ENCODE peak calls at places on chromosomes 3 and 15, in ten cellular contexts. U is cardiac muscle cell, X is adrenal gland, W is GM12865, J is Karpas-422, Q is uterus, O is ovary, P is BJ, N is breast epithelium, E is stomach. H is an unnamed sample.

GRCh38 chr3:65558821-65559220 is 479.9 kb downstream of the MAGI1 start:
- DNase-seq in U (no peak), X (no peak), W (no peak), J (no peak), Q (no peak), O (no peak), P (no peak), N (no peak), E (no peak), H (no peak)

GRCh38 chr3:122679085-122679466 is 1.6 kb upstream of the PARP14 start:
- DNase-seq in U (peak), X (peak), W (peak), J (peak), Q (peak), O (peak), P (no peak), N (peak), E (peak), H (peak)

GRCh38 chr3:193767353-193768068 is 174.5 kb downstream of the OPA1 start:
- DNase-seq in U (no peak), X (no peak), W (no peak), J (no peak), Q (no peak), O (no peak), P (no peak), N (no peak), E (no peak), H (no peak)

GRCh38 chr15:83057660-83058376 is 9.2 kb downstream of the BTBD1 start:
- DNase-seq in U (peak), X (no peak), W (no peak), J (no peak), Q (no peak), O (peak), P (no peak), N (no peak), E (no peak), H (peak)

GRCh38 chr15:80502782-80503181 is 98.6 kb downstream of the ARNT2 start:
- DNase-seq in U (no peak), X (no peak), W (no peak), J (no peak), Q (no peak), O (peak), P (no peak), N (no peak), E (no peak), H (no peak)

GRCh38 chr3:194308635-194309213 is 42.4 kb downstream of the CPN2 start:
- DNase-seq in U (no peak), X (no peak), W (peak), J (no peak), Q (no peak), O (no peak), P (no peak), N (no peak), E (no peak), H (peak)

GRCh38 chr3:129602730-129603560 is 3.5 kb downstream of the PLXND1 start:
- DNase-seq in U (peak), X (peak), W (no peak), J (no peak), Q (peak), O (peak), P (peak), N (no peak), E (no peak), H (peak)

GRCh38 chr15:25846377-25846776 is 16.8 kb downstream of the ATP10A start:
- DNase-seq in U (no peak), X (no peak), W (no peak), J (no peak), Q (no peak), O (no peak), P (no peak), N (no peak), E (no peak), H (no peak)

GRCh38 chr15:83404143-83404542 is 43.0 kb upstream of the SH3GL3 start:
- DNase-seq in U (peak), X (no peak), W (no peak), J (no peak), Q (no peak), O (no peak), P (no peak), N (no peak), E (no peak), H (no peak)

GRCh38 chr3:181712190-181712504 is 422 bp downstream of the SOX2 start:
- DNase-seq in U (no peak), X (no peak), W (no peak), J (no peak), Q (no peak), O (no peak), P (no peak), N (no peak), E (no peak), H (no peak)

GRCh38 chr3:181711325-181712135 is at the start of gene SOX2:
- DNase-seq in U (peak), X (no peak), W (peak), J (peak), Q (no peak), O (no peak), P (no peak), N (no peak), E (peak), H (no peak)

GRCh38 chr3:181710581-181711255 is 1.0 kb upstream of the SOX2 start:
- DNase-seq in U (no peak), X (no peak), W (no peak), J (no peak), Q (no peak), O (no peak), P (no peak), N (no peak), E (no peak), H (no peak)

GRCh38 chr3:181707980-181708379 is 3.7 kb upstream of the SOX2 start:
- DNase-seq in U (no peak), X (no peak), W (no peak), J (no peak), Q (no peak), O (no peak), P (no peak), N (no peak), E (no peak), H (no peak)

GRCh38 chr3:181709537-181710279 is 2.0 kb upstream of the SOX2 start:
- DNase-seq in U (peak), X (peak), W (peak), J (peak), Q (peak), O (peak), P (no peak), N (no peak), E (peak), H (peak)
- H3K4me3 ChIP-seq in U (no peak), X (no peak), W (no peak), J (peak), Q (no peak), O (no peak), P (no peak), N (no peak), E (peak), H (no peak)

GRCh38 chr15:23370578-23370977 is 16.0 kb downstream of the GOLGA8S start:
- DNase-seq in U (no peak), X (no peak), W (no peak), J (no peak), Q (no peak), O (no peak), P (no peak), N (no peak), E (no peak), H (no peak)

GRCh38 chr15:23372284-23372683 is 17.7 kb downstream of the GOLGA8S start:
- DNase-seq in U (no peak), X (no peak), W (no peak), J (no peak), Q (no peak), O (no peak), P (no peak), N (no peak), E (no peak), H (no peak)
- H3K4me3 ChIP-seq in U (no peak), X (no peak), W (no peak), J (no peak), Q (no peak), O (no peak), P (no peak), N (no peak), E (no peak), H (no peak)

DNA sequence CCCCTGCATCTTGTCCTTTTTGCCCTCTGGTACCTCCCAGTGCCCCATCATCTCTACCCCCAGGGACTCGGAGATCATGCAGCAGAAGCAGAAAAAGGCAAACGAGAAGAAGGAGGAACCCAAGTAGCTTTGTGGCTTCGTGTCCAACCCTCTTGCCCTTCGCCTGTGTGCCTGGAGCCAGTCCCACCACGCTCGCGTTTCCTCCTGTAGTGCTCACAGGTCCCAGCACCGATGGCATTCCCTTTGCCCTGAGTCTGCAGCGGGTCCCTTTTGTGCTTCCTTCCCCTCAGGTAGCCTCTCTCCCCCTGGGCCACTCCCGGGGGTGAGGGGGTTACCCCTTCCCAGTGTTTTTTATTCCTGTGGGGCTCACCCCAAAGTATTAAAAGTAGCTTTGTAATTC is 1.5 kb downstream of the SERF2 start:
- DNase-seq in U (no peak), X (no peak), W (no peak), J (no peak), Q (peak), O (no peak), P (no peak), N (no peak), E (no peak), H (no peak)
- H3K4me3 ChIP-seq in U (peak), X (no peak), W (peak), J (peak), Q (peak), O (peak), P (peak), N (peak), E (peak), H (peak)

DNA sequence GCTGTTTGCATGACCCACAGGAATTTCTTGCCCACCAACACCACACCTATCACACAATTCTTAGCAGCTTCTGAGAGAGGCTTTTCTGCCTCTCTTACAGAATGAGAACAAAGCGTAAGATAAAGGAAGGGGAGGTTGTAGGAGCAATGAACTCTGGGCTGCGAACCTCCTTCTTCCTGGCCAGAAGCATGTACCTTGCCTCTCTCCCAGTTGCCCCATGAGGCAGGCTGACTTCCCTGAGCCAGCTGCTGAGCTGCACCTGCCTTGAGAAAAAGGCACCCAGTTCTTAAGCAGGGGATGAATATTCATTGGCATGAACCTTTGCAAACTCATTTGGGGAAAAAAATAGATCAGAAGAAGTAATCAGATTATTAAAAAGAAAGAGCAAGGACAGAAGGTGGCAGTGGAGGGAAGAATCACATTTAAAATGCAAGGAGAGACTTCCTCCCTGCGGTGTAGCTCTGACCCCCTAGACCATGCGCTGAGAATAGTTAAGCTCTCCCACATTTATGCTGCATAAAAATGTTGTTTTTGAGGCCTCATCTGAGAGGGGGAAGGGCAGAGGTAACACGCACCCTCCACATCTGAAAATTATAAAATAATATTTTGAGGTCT is 304.8 kb downstream of the EPHB1 start:
- DNase-seq in U (no peak), X (no peak), W (no peak), J (no peak), Q (no peak), O (no peak), P (no peak), N (no peak), E (no peak), H (no peak)
- H3K4me3 ChIP-seq in U (no peak), X (no peak), W (no peak), J (no peak), Q (no peak), O (no peak), P (no peak), N (no peak), E (no peak), H (no peak)

GRCh38 chr3:178537123-178537754 is 1.0 kb downstream of the KCNMB2 start:
- DNase-seq in U (no peak), X (no peak), W (peak), J (no peak), Q (no peak), O (no peak), P (no peak), N (no peak), E (no peak), H (no peak)
- H3K4me3 ChIP-seq in U (no peak), X (no peak), W (peak), J (no peak), Q (peak), O (peak), P (peak), N (no peak), E (peak), H (peak)

GRCh38 chr15:88624971-88625290 is 3.8 kb downstream of the AEN start:
- DNase-seq in U (no peak), X (no peak), W (no peak), J (no peak), Q (no peak), O (no peak), P (no peak), N (no peak), E (no peak), H (no peak)
- H3K4me3 ChIP-seq in U (no peak), X (no peak), W (peak), J (peak), Q (no peak), O (no peak), P (no peak), N (no peak), E (peak), H (no peak)

H was measured in heart left ventricle.